ENCODE peak calls at places on chromosomes 3 and 15, in ten cellular contexts. Z is GM12865, E is heart right ventricle, U is endothelial cell, P is uterus, V is Calu3, H is lung, C is fibroblast of mammary gland, D is HCT116, F is thoracic aorta. J is an unnamed sample.

GRCh38 chr3:23685484-23686258 is 120.1 kb upstream of the UBE2E1 start:
- DNase-seq in C (peak), P (peak), Z (peak), H (peak), E (peak), D (peak), F (peak), V (peak), U (no peak), J (no peak)

GRCh38 chr3:55683666-55684270 is 196.7 kb upstream of the WNT5A start:
- DNase-seq in C (no peak), F (no peak), U (no peak), P (no peak), H (no peak), Z (no peak), E (no peak), V (no peak), D (no peak), J (no peak)

GRCh38 chr3:182786564-182787196 is 6.6 kb upstream of the ATP11B start:
- DNase-seq in C (no peak), U (no peak), E (no peak), Z (no peak), H (no peak), P (no peak), D (no peak), F (no peak), V (no peak), J (no peak)

GRCh38 chr15:100355342-100355741 is 13.6 kb upstream of the ADAMTS17 start:
- DNase-seq in P (no peak), E (no peak), F (no peak), V (no peak), Z (no peak), U (no peak), H (no peak), C (no peak), D (no peak), J (no peak)

GRCh38 chr15:65100427-65100826 is 14.6 kb downstream of the UBAP1L start:
- DNase-seq in P (no peak), Z (no peak), E (no peak), V (no peak), F (no peak), C (no peak), H (no peak), D (no peak), U (no peak), J (no peak)

GRCh38 chr3:187957209-187957981 is 196.6 kb upstream of the LPP start:
- DNase-seq in P (no peak), H (no peak), E (no peak), F (no peak), Z (no peak), U (no peak), D (no peak), C (no peak), V (no peak), J (no peak)

GRCh38 chr3:103712320-103713008 is 1277.6 kb downstream of the ZPLD1 start:
- DNase-seq in H (no peak), D (peak), V (no peak), U (no peak), C (peak), P (no peak), Z (no peak), E (no peak), F (no peak), J (no peak)

GRCh38 chr3:10848261-10848660 is 32.2 kb downstream of the SLC6A11 start:
- DNase-seq in E (no peak), F (no peak), P (no peak), U (no peak), D (no peak), H (no peak), Z (peak), C (no peak), V (no peak), J (no peak)

GRCh38 chr3:39750677-39751076 is 58.7 kb upstream of the MYRIP start:
- DNase-seq in F (no peak), H (no peak), Z (no peak), E (no peak), D (no peak), C (no peak), V (no peak), P (no peak), U (no peak), J (no peak)

GRCh38 chr3:13947912-13948311 is 68.0 kb upstream of the WNT7A start:
- DNase-seq in E (no peak), D (no peak), U (no peak), Z (no peak), P (no peak), H (no peak), C (no peak), F (no peak), V (no peak), J (no peak)

GRCh38 chr3:107957506-107957905 is 133.3 kb downstream of the CD47 start:
- DNase-seq in F (no peak), E (no peak), C (no peak), Z (no peak), P (no peak), D (no peak), V (no peak), U (no peak), H (no peak), J (no peak)

GRCh38 chr15:90871097-90871715 is 2.8 kb downstream of the FURIN start:
- DNase-seq in C (no peak), H (no peak), D (no peak), P (peak), U (peak), E (peak), V (peak), F (no peak), Z (peak), J (no peak)

GRCh38 chr3:173396191-173397041 is 1.1 kb upstream of the NLGN1 start:
- DNase-seq in Z (no peak), E (no peak), H (no peak), U (peak), V (peak), P (no peak), D (no peak), F (no peak), C (no peak), J (no peak)

GRCh38 chr3:152621006-152621868 is 213.7 kb upstream of the P2RY1 start:
- DNase-seq in U (no peak), V (peak), H (no peak), D (no peak), P (no peak), F (no peak), C (no peak), Z (no peak), E (no peak), J (no peak)

GRCh38 chr3:117045143-117045542 is 335.6 kb downstream of the TUSC7 start:
- DNase-seq in U (no peak), P (no peak), H (no peak), D (no peak), V (peak), C (no peak), Z (no peak), E (no peak), F (no peak), J (no peak)

GRCh38 chr15:38474155-38474757 is 20.3 kb downstream of the FAM98B start:
- DNase-seq in V (peak), F (no peak), C (peak), E (no peak), Z (peak), D (peak), U (peak), H (no peak), P (no peak), J (peak)

GRCh38 chr3:18609184-18609583 is 184.0 kb upstream of the SATB1 start:
- DNase-seq in Z (no peak), E (no peak), F (no peak), U (no peak), P (no peak), C (no peak), H (no peak), D (no peak), V (no peak), J (no peak)

GRCh38 chr3:160040181-160040580 is 51.5 kb downstream of the IL12A start:
- DNase-seq in D (no peak), E (no peak), U (no peak), H (no peak), P (no peak), C (no peak), V (no peak), Z (no peak), F (no peak), J (no peak)

GRCh38 chr3:52123106-52123708 is 31.0 kb downstream of the POC1A start:
- DNase-seq in U (peak), C (peak), V (peak), E (peak), F (peak), P (peak), H (peak), D (peak), Z (peak), J (peak)

GRCh38 chr3:171187706-171188290 is 161.3 kb upstream of the SLC2A2 start:
- DNase-seq in F (no peak), C (peak), U (peak), Z (peak), D (no peak), V (peak), H (no peak), E (no peak), P (no peak), J (no peak)

GRCh38 chr15:70111203-70112017 is 13.7 kb upstream of the TLE3 start:
- DNase-seq in F (no peak), U (peak), P (peak), Z (peak), V (peak), C (peak), D (peak), H (no peak), E (peak), J (no peak)

GRCh38 chr3:161175506-161175905 is 45.6 kb upstream of the NMD3 start:
- DNase-seq in H (no peak), F (no peak), V (no peak), Z (no peak), E (no peak), C (no peak), U (no peak), D (no peak), P (no peak), J (no peak)

GRCh38 chr3:169478566-169479313 is 184.8 kb downstream of the MECOM start:
- DNase-seq in C (no peak), H (no peak), V (no peak), P (no peak), D (no peak), U (no peak), F (no peak), E (no peak), Z (no peak), J (no peak)
- TF ChIP-seq CTCF in C (no peak), H (no peak), V (no peak), P (no peak), D (no peak), U (no peak), F (no peak), E (no peak), Z (no peak), J (no peak)

GRCh38 chr15:57462391-57462790 is 86.1 kb downstream of the CGNL1 start:
- DNase-seq in D (no peak), C (peak), H (no peak), F (no peak), U (no peak), Z (no peak), V (no peak), E (no peak), P (no peak), J (no peak)
- TF ChIP-seq CTCF in D (no peak), C (peak), H (no peak), F (peak), U (no peak), Z (no peak), V (no peak), E (no peak), P (peak), J (no peak)

DNA sequence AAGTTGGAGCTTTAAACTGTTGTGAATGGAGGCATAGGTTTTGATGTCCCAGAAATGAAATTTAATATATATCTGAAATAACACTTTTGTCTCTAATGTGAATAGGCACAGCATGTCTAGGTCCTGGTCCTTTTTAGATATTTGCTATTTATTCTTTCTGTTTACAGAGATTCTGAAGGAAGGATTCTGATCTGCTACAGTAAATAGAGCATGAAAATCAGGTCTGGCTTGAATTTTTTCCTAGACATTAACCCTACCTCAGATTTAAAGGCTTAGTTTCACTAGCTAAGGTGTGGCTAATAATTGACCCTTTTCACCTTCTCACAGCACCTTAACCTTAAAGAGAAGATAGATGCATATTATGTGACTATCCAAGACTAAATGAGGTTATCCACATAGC is 48.0 kb upstream of the SYNPR start:
- DNase-seq in C (no peak), E (no peak), D (no peak), V (no peak), Z (no peak), P (no peak), F (no peak), U (no peak), H (no peak), J (no peak)
- TF ChIP-seq CTCF in C (no peak), E (no peak), D (no peak), V (no peak), Z (no peak), P (no peak), F (no peak), U (no peak), H (no peak), J (no peak)

GRCh38 chr15:44802336-44802735 is 66.0 kb downstream of the TRIM69 start:
- DNase-seq in D (no peak), U (no peak), H (no peak), Z (peak), E (no peak), P (no peak), C (no peak), F (no peak), V (no peak), J (no peak)

GRCh38 chr15:44796508-44796907 is 60.2 kb downstream of the TRIM69 start:
- DNase-seq in H (no peak), P (no peak), D (no peak), Z (no peak), V (no peak), U (no peak), F (no peak), E (no peak), C (no peak), J (no peak)

GRCh38 chr15:44801368-44801767 is 65.0 kb downstream of the TRIM69 start:
- DNase-seq in F (no peak), C (no peak), P (no peak), Z (no peak), V (no peak), H (no peak), U (no peak), E (no peak), D (no peak), J (no peak)

GRCh38 chr15:44801797-44802196 is 65.5 kb downstream of the TRIM69 start:
- DNase-seq in C (no peak), U (no peak), P (no peak), H (no peak), D (no peak), E (no peak), F (no peak), Z (no peak), V (no peak), J (no peak)

GRCh38 chr15:44798815-44799214 is 62.5 kb downstream of the TRIM69 start:
- DNase-seq in V (no peak), E (no peak), D (peak), C (no peak), U (no peak), P (no peak), F (no peak), H (no peak), Z (peak), J (no peak)
- TF ChIP-seq CTCF in V (no peak), E (no peak), D (no peak), C (peak), U (no peak), P (no peak), F (no peak), H (no peak), Z (peak), J (no peak)